ENCODE peak calls at places on chromosomes 16 and 17, in six cellular contexts. U is kidney, C is upper lobe of right lung, W is stomach, X is IMR-90, A is mesenchymal stem cell. E is an unnamed sample.

GRCh38 chr17:62565817-62566216 is 61.7 kb upstream of the MRC2 start:
- DNase-seq in U (no peak), C (no peak), W (no peak), X (peak; percentile 86), A (peak; percentile 61), E (peak; percentile 76)

GRCh38 chr16:86300746-86301480 is 209.4 kb upstream of the FOXF1 start:
- DNase-seq in U (no peak), C (no peak), W (no peak), X (peak; percentile 85), A (peak; percentile 90), E (peak; percentile 57)

GRCh38 chr17:46044989-46045388 is 45.9 kb downstream of the STH start:
- DNase-seq in U (no peak), C (no peak), W (no peak), X (no peak), A (no peak), E (no peak)

GRCh38 chr17:35879748-35880654 is at the start of gene CCL5:
- DNase-seq in U (no peak), C (no peak), W (no peak), X (peak; percentile 13), A (no peak), E (no peak)

GRCh38 chr16:88726408-88726749 is 20.1 kb downstream of the CTU2 start:
- DNase-seq in U (no peak), C (no peak), W (no peak), X (no peak), A (no peak), E (no peak)

GRCh38 chr17:66351053-66351452 is 48.6 kb downstream of the PRKCA start:
- DNase-seq in U (peak; percentile 90), C (peak; percentile 87), W (peak; percentile 84), X (no peak), A (no peak), E (no peak)

GRCh38 chr17:76088868-76089576 is 10.0 kb downstream of the ZACN start:
- DNase-seq in U (no peak), C (no peak), W (no peak), X (no peak), A (no peak), E (no peak)

GRCh38 chr16:52363082-52363481 is 183.9 kb downstream of the TOX3 start:
- DNase-seq in U (no peak), C (no peak), W (no peak), X (no peak), A (no peak), E (no peak)

GRCh38 chr17:66412857-66413563 is 110.6 kb downstream of the PRKCA start:
- DNase-seq in U (no peak), C (no peak), W (no peak), X (no peak), A (no peak), E (peak; percentile 38)

GRCh38 chr16:78230832-78231231 is 131.4 kb downstream of the WWOX start:
- DNase-seq in U (no peak), C (no peak), W (no peak), X (peak; percentile 8), A (peak; percentile 46), E (no peak)

GRCh38 chr17:45371414-45372324 is 54.8 kb upstream of the MAP3K14 start:
- DNase-seq in U (peak; percentile 95), C (peak; percentile 93), W (peak; percentile 84), X (peak; percentile 96), A (peak; percentile 94), E (peak; percentile 99)

GRCh38 chr16:85752511-85753420 is 1.9 kb upstream of the C16orf74 start:
- DNase-seq in U (no peak), C (no peak), W (peak; percentile 81), X (peak; percentile 62), A (peak; percentile 78), E (no peak)

GRCh38 chr17:40264458-40265185 is 23.1 kb upstream of the CDC6 start:
- DNase-seq in U (no peak), C (no peak), W (no peak), X (no peak), A (no peak), E (no peak)

GRCh38 chr17:28887871-28888471 is 9.6 kb downstream of the FLOT2 start:
- DNase-seq in U (no peak), C (no peak), W (no peak), X (no peak), A (no peak), E (no peak)

GRCh38 chr17:2710804-2711607 is 558 bp downstream of the CLUH start:
- DNase-seq in U (peak; percentile 84), C (peak; percentile 79), W (no peak), X (no peak), A (peak; percentile 45), E (no peak)

GRCh38 chr16:81779540-81780320 is 639 bp downstream of the PLCG2 start:
- DNase-seq in U (peak; percentile 84), C (peak; percentile 80), W (peak; percentile 44), X (no peak), A (peak; percentile 18), E (no peak)

GRCh38 chr17:45706033-45706432 is 78.1 kb upstream of the CRHR1 start:
- DNase-seq in U (no peak), C (no peak), W (no peak), X (no peak), A (no peak), E (no peak)

GRCh38 chr17:61970030-61970429 is 42.2 kb upstream of the INTS2 start:
- DNase-seq in U (no peak), C (no peak), W (no peak), X (no peak), A (no peak), E (no peak)

GRCh38 chr17:34464812-34465211 is 101.8 kb upstream of the CCL1 start:
- DNase-seq in U (no peak), C (no peak), W (no peak), X (no peak), A (no peak), E (no peak)

DNA sequence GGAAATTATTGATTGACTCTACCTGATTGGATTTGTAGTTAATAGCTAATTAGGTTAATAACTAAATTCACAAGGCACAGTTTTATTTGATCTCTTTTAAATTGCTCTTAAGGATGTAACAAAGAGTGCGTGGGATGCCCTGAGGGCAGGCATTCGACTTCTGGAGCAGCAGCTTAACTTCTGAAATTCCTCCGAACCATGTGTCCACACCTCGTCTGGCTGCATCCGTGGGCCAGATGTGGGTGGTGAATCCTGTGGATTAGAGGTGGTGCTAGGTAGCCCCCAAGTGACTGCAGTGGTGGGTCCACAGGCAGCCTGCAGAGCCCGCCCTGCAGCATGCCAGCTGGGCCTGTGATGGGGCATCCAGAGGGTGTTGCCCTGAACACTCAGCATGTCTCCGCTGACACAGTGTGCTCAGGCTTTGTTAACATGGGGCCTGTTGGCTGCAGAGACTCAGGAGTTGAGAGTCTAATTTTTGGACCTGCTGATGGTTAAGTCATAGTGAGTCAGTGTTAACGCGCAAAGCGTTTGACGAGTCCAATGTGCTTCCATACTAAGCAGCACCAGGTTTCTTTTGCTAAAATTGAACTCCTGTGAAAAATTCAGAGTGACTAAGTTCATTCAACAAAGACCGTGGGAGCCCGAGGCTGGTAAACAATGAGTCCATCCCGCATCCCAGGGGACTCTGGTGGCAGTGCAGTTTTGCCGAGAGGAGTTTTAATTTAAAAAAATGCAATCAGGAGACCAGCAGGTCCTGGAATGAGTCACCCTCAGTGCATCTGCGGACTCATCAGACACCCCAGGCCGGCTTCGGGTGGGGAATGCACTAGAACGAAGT is 3.8 kb upstream of the NPB start:
- DNase-seq in U (no peak), C (no peak), W (no peak), X (peak; percentile 81), A (peak; percentile 90), E (peak; percentile 98)
- H3K4me3 ChIP-seq in U (no peak overlapping the region), C (no peak overlapping the region), W (no peak overlapping the region), X (no peak overlapping the region), A (no peak overlapping the region), E (no peak overlapping the region)

GRCh38 chr17:15261063-15261817 is 3.9 kb downstream of the PMP22 start:
- DNase-seq in U (peak; percentile 84), C (peak; percentile 70), W (peak; percentile 36), X (peak; percentile 60), A (peak; percentile 80), E (peak; percentile 80)
- H3K4me1 ChIP-seq in U (peaks cover 8% of the 10 kb centered on the region), C (peaks cover 37% of the 10 kb centered on the region), W (peaks cover 86% of the 10 kb centered on the region), X (peaks cover 11% of the 10 kb centered on the region), A (peaks cover 17% of the 10 kb centered on the region), E (peaks cover 35% of the 10 kb centered on the region)

GRCh38 chr17:60388742-60389141 is 3.2 kb downstream of the USP32 start:
- DNase-seq in U (no peak), C (no peak), W (no peak), X (no peak), A (no peak), E (no peak)
- H3K4me3 ChIP-seq in U (no peak overlapping the region), C (no peak overlapping the region), W (no peak overlapping the region), X (no peak overlapping the region), A (no peak overlapping the region), E (no peak overlapping the region)

GRCh38 chr17:18257268-18257681 is 1.3 kb downstream of the FLII start:
- DNase-seq in U (peak; percentile 84), C (no peak), W (peak; percentile 46), X (no peak), A (no peak), E (peak; percentile 12)
- H3K4me1 ChIP-seq in U (peaks cover 23% of the 10 kb centered on the region), C (peaks cover 38% of the 10 kb centered on the region), W (peaks cover 48% of the 10 kb centered on the region), X (peaks cover 18% of the 10 kb centered on the region), A (peaks cover 43% of the 10 kb centered on the region), E (peaks cover 37% of the 10 kb centered on the region)

E was measured in SJSA1.